ENCODE peak calls at places on chromosomes 16 and 17, in ten cellular contexts. One of them, this sample, is unnamed.

GRCh38 chr17:67266496-67266895 is 21.5 kb upstream of the HELZ start:
- DNase-seq in DND-41: no peak
- DNase-seq in thoracic aorta: no peak
- DNase-seq in ascending aorta: peak; percentile 3
- DNase-seq in prostate gland: no peak
- DNase-seq in GM06990: no peak
- DNase-seq in astrocyte of the cerebellum: no peak
- DNase-seq in cardiac fibroblast: no peak
- DNase-seq in heart left ventricle: no peak
- DNase-seq in AG10803: no peak
- DNase-seq in this sample: no peak

GRCh38 chr17:17484451-17484899 is 7.7 kb downstream of the MED9 start:
- DNase-seq in DND-41: no peak
- DNase-seq in AG10803: no peak
- DNase-seq in ascending aorta: no peak
- DNase-seq in heart left ventricle: no peak
- DNase-seq in cardiac fibroblast: peak; percentile 27
- DNase-seq in astrocyte of the cerebellum: no peak
- DNase-seq in GM06990: no peak
- DNase-seq in prostate gland: no peak
- DNase-seq in thoracic aorta: no peak
- DNase-seq in this sample: peak; percentile 16

GRCh38 chr17:43784628-43785101 is 4.4 kb downstream of the CFAP97D1 start:
- DNase-seq in GM06990: no peak
- DNase-seq in heart left ventricle: no peak
- DNase-seq in DND-41: no peak
- DNase-seq in astrocyte of the cerebellum: no peak
- DNase-seq in cardiac fibroblast: peak; percentile 91
- DNase-seq in ascending aorta: no peak
- DNase-seq in prostate gland: no peak
- DNase-seq in AG10803: peak; percentile 85
- DNase-seq in thoracic aorta: no peak
- DNase-seq in this sample: peak; percentile 57

GRCh38 chr17:43171761-43172487 is 910 bp downstream of the NBR1 start:
- DNase-seq in thoracic aorta: no peak
- DNase-seq in GM06990: peak; percentile 20
- DNase-seq in prostate gland: peak; percentile 48
- DNase-seq in ascending aorta: peak; percentile 70
- DNase-seq in DND-41: peak; percentile 9
- DNase-seq in astrocyte of the cerebellum: peak; percentile 84
- DNase-seq in cardiac fibroblast: peak; percentile 95
- DNase-seq in AG10803: peak; percentile 98
- DNase-seq in heart left ventricle: peak; percentile 47
- DNase-seq in this sample: peak; percentile 87

GRCh38 chr17:75069783-75070182 is 18.0 kb upstream of the SLC16A5 start:
- DNase-seq in astrocyte of the cerebellum: no peak
- DNase-seq in heart left ventricle: no peak
- DNase-seq in thoracic aorta: no peak
- DNase-seq in DND-41: no peak
- DNase-seq in AG10803: peak; percentile 33
- DNase-seq in prostate gland: peak; percentile 31
- DNase-seq in ascending aorta: no peak
- DNase-seq in GM06990: no peak
- DNase-seq in cardiac fibroblast: peak; percentile 40
- DNase-seq in this sample: peak; percentile 56

GRCh38 chr17:28999216-28999615 is 6.6 kb downstream of the SEZ6 start:
- DNase-seq in prostate gland: no peak
- DNase-seq in heart left ventricle: no peak
- DNase-seq in astrocyte of the cerebellum: no peak
- DNase-seq in thoracic aorta: no peak
- DNase-seq in cardiac fibroblast: no peak
- DNase-seq in ascending aorta: no peak
- DNase-seq in AG10803: no peak
- DNase-seq in GM06990: no peak
- DNase-seq in DND-41: no peak
- DNase-seq in this sample: no peak

GRCh38 chr17:68378202-68379149 is 78.8 kb downstream of the WIPI1 start:
- DNase-seq in ascending aorta: peak; percentile 97
- DNase-seq in astrocyte of the cerebellum: peak; percentile 85
- DNase-seq in DND-41: no peak
- DNase-seq in thoracic aorta: peak; percentile 89
- DNase-seq in GM06990: no peak
- DNase-seq in heart left ventricle: peak; percentile 91
- DNase-seq in cardiac fibroblast: peak; percentile 98
- DNase-seq in AG10803: peak; percentile 94
- DNase-seq in prostate gland: peak; percentile 90
- DNase-seq in this sample: peak; percentile 48

GRCh38 chr16:74325331-74325730 is 28.7 kb downstream of the PSMD7 start:
- DNase-seq in ascending aorta: no peak
- DNase-seq in cardiac fibroblast: no peak
- DNase-seq in heart left ventricle: no peak
- DNase-seq in astrocyte of the cerebellum: no peak
- DNase-seq in prostate gland: no peak
- DNase-seq in GM06990: no peak
- DNase-seq in AG10803: no peak
- DNase-seq in thoracic aorta: no peak
- DNase-seq in DND-41: no peak
- DNase-seq in this sample: no peak

GRCh38 chr17:5971969-5972368 is 98.2 kb upstream of the WSCD1 start:
- DNase-seq in heart left ventricle: no peak
- DNase-seq in ascending aorta: no peak
- DNase-seq in thoracic aorta: no peak
- DNase-seq in GM06990: no peak
- DNase-seq in DND-41: no peak
- DNase-seq in AG10803: no peak
- DNase-seq in astrocyte of the cerebellum: no peak
- DNase-seq in cardiac fibroblast: no peak
- DNase-seq in prostate gland: no peak
- DNase-seq in this sample: no peak

GRCh38 chr16:73013974-73014373 is 34.0 kb downstream of the ZFHX3 start:
- DNase-seq in ascending aorta: peak; percentile 35
- DNase-seq in thoracic aorta: no peak
- DNase-seq in AG10803: no peak
- DNase-seq in GM06990: no peak
- DNase-seq in cardiac fibroblast: no peak
- DNase-seq in heart left ventricle: no peak
- DNase-seq in astrocyte of the cerebellum: no peak
- DNase-seq in DND-41: no peak
- DNase-seq in prostate gland: no peak
- DNase-seq in this sample: no peak

GRCh38 chr16:23668225-23668624 is 10.5 kb upstream of the PLK1 start:
- DNase-seq in DND-41: no peak
- DNase-seq in GM06990: no peak
- DNase-seq in heart left ventricle: no peak
- DNase-seq in cardiac fibroblast: no peak
- DNase-seq in prostate gland: no peak
- DNase-seq in thoracic aorta: no peak
- DNase-seq in AG10803: no peak
- DNase-seq in astrocyte of the cerebellum: no peak
- DNase-seq in ascending aorta: no peak
- DNase-seq in this sample: no peak

GRCh38 chr17:60173304-60173807 is 23.6 kb downstream of the CA4 start:
- DNase-seq in heart left ventricle: no peak
- DNase-seq in DND-41: no peak
- DNase-seq in ascending aorta: no peak
- DNase-seq in cardiac fibroblast: peak; percentile 53
- DNase-seq in astrocyte of the cerebellum: no peak
- DNase-seq in AG10803: peak; percentile 40
- DNase-seq in thoracic aorta: no peak
- DNase-seq in GM06990: no peak
- DNase-seq in prostate gland: no peak
- DNase-seq in this sample: no peak

DNA sequence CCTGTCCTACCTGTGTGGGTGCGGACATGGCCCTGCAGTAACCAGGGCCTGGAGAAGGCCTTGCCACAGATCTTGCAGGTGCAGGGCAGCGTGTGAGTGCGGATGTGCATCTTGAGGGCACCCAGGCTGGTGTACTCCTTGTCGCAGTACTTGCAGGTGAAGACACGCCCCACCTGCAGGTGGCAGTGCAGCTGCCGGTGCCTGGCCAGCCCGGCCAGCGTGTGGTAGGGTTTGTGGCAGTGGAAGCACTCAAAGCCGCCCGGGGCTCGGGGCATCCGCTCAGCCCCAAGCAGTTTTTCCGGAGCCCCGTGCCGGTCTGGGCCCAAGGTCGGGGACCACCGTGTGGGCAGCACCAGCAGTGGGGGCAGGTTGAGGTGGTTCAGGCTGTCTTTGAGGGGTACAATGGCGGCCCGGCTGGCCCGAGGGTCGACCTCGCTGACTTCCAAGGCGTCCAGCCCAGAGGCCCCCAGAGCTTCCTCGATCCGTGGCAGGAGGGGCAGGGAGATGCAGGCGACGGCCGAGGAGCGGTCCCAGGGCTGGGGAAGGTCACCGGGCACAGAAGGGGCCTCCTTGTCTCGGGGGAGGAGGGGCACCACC is 5.1 kb downstream of the SNAI3 start:
- DNase-seq in DND-41: no peak
- DNase-seq in GM06990: peak; percentile 80
- DNase-seq in prostate gland: no peak
- DNase-seq in thoracic aorta: no peak
- DNase-seq in AG10803: no peak
- DNase-seq in cardiac fibroblast: no peak
- DNase-seq in heart left ventricle: peak; percentile 16
- DNase-seq in ascending aorta: no peak
- DNase-seq in astrocyte of the cerebellum: no peak
- DNase-seq in this sample: peak; percentile 66
- TF ChIP-seq CTCF in DND-41: peak; percentile 47
- TF ChIP-seq CTCF in GM06990: peak; percentile 90
- TF ChIP-seq CTCF in prostate gland: no peak
- TF ChIP-seq CTCF in thoracic aorta: no peak
- TF ChIP-seq CTCF in AG10803: no peak
- TF ChIP-seq CTCF in cardiac fibroblast: peak; percentile 20
- TF ChIP-seq CTCF in heart left ventricle: no peak
- TF ChIP-seq CTCF in ascending aorta: no peak
- TF ChIP-seq CTCF in astrocyte of the cerebellum: peak; percentile 17
- TF ChIP-seq CTCF in this sample: peak; percentile 65

GRCh38 chr17:82291582-82292250 is 18.2 kb upstream of the CSNK1D start:
- DNase-seq in astrocyte of the cerebellum: no peak
- DNase-seq in AG10803: no peak
- DNase-seq in cardiac fibroblast: no peak
- DNase-seq in ascending aorta: no peak
- DNase-seq in prostate gland: no peak
- DNase-seq in heart left ventricle: no peak
- DNase-seq in thoracic aorta: no peak
- DNase-seq in GM06990: no peak
- DNase-seq in DND-41: no peak
- DNase-seq in this sample: no peak
- H3K4me3 ChIP-seq in astrocyte of the cerebellum: peak overlapping the region; percentile 74
- H3K4me3 ChIP-seq in AG10803: peak overlapping the region; percentile 74
- H3K4me3 ChIP-seq in cardiac fibroblast: peak overlapping the region; percentile 76
- H3K4me3 ChIP-seq in ascending aorta: peak overlapping the region; percentile 97
- H3K4me3 ChIP-seq in prostate gland: peak overlapping the region; percentile 81
- H3K4me3 ChIP-seq in heart left ventricle: peak overlapping the region; percentile 75
- H3K4me3 ChIP-seq in thoracic aorta: peak overlapping the region; percentile 94
- H3K4me3 ChIP-seq in GM06990: peak overlapping the region; percentile 82
- H3K4me3 ChIP-seq in DND-41: peak overlapping the region; percentile 76
- H3K4me3 ChIP-seq in this sample: peak overlapping the region; percentile 71

GRCh38 chr16:88748364-88748763 is 36.7 kb downstream of the PIEZO1 start:
- DNase-seq in prostate gland: no peak
- DNase-seq in heart left ventricle: no peak
- DNase-seq in cardiac fibroblast: no peak
- DNase-seq in thoracic aorta: no peak
- DNase-seq in DND-41: no peak
- DNase-seq in astrocyte of the cerebellum: no peak
- DNase-seq in GM06990: no peak
- DNase-seq in ascending aorta: no peak
- DNase-seq in AG10803: no peak
- DNase-seq in this sample: no peak

GRCh38 chr16:88744839-88745521 is 38.7 kb downstream of the CTU2 start:
- DNase-seq in GM06990: no peak
- DNase-seq in cardiac fibroblast: no peak
- DNase-seq in DND-41: no peak
- DNase-seq in AG10803: no peak
- DNase-seq in heart left ventricle: no peak
- DNase-seq in astrocyte of the cerebellum: no peak
- DNase-seq in prostate gland: no peak
- DNase-seq in ascending aorta: no peak
- DNase-seq in thoracic aorta: no peak
- DNase-seq in this sample: no peak

GRCh38 chr16:88746511-88746910 is 38.5 kb downstream of the PIEZO1 start:
- DNase-seq in DND-41: no peak
- DNase-seq in prostate gland: no peak
- DNase-seq in AG10803: no peak
- DNase-seq in heart left ventricle: no peak
- DNase-seq in cardiac fibroblast: no peak
- DNase-seq in ascending aorta: no peak
- DNase-seq in GM06990: no peak
- DNase-seq in astrocyte of the cerebellum: no peak
- DNase-seq in thoracic aorta: no peak
- DNase-seq in this sample: no peak

GRCh38 chr16:88749358-88749757 is 35.7 kb downstream of the PIEZO1 start:
- DNase-seq in prostate gland: no peak
- DNase-seq in heart left ventricle: no peak
- DNase-seq in astrocyte of the cerebellum: no peak
- DNase-seq in thoracic aorta: no peak
- DNase-seq in DND-41: no peak
- DNase-seq in ascending aorta: no peak
- DNase-seq in AG10803: no peak
- DNase-seq in cardiac fibroblast: no peak
- DNase-seq in GM06990: no peak
- DNase-seq in this sample: no peak

GRCh38 chr16:88747588-88748301 is 37.3 kb downstream of the PIEZO1 start:
- DNase-seq in cardiac fibroblast: peak; percentile 34
- DNase-seq in GM06990: peak; percentile 48
- DNase-seq in heart left ventricle: no peak
- DNase-seq in prostate gland: no peak
- DNase-seq in DND-41: peak; percentile 60
- DNase-seq in astrocyte of the cerebellum: no peak
- DNase-seq in ascending aorta: no peak
- DNase-seq in AG10803: no peak
- DNase-seq in thoracic aorta: no peak
- DNase-seq in this sample: peak; percentile 69
- TF ChIP-seq CTCF in cardiac fibroblast: peak; percentile 20
- TF ChIP-seq CTCF in GM06990: peak; percentile 68
- TF ChIP-seq CTCF in heart left ventricle: no peak
- TF ChIP-seq CTCF in prostate gland: no peak
- TF ChIP-seq CTCF in DND-41: peak; percentile 57
- TF ChIP-seq CTCF in astrocyte of the cerebellum: peak; percentile 24
- TF ChIP-seq CTCF in ascending aorta: no peak
- TF ChIP-seq CTCF in AG10803: peak; percentile 27
- TF ChIP-seq CTCF in thoracic aorta: no peak
- TF ChIP-seq CTCF in this sample: peak; percentile 46

DNA sequence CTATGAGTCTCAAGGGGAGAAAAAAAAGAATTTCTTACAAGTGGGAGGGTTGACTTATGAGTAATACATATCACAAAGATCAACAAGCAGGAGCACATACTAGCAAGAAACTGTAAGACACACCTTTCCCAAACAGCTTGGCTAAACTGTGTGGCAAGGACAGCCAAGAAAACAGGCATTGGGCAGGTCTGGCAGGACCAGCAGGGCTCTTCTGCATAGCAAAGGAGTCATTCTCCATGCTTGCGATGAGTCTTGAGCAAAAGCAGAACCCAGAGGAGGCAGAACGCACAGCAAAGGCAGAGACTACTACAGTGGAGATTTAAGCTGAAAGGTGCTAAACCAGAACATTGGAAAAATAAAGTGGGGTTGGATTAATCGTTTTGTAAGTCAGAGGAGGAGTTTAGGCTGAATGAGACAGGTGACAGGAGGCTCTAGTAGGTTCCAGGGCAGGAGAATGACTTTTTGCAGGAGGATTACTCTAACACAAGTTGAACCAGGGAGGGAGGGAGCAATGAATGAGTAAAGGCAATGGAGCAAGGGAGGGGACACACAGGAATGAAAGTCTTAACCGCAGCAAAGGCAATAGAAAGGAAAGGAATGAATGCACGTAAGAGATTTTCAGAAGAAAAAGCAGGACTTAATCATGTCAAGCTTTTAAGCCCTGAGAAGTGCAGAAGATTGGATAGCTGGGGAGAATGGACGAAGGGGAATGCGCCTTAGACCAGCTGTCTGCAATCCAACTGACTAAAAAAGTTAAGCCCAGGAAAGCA is 2.7 kb downstream of the N4BP1 start:
- DNase-seq in heart left ventricle: no peak
- DNase-seq in AG10803: peak; percentile 79
- DNase-seq in prostate gland: peak; percentile 86
- DNase-seq in astrocyte of the cerebellum: no peak
- DNase-seq in GM06990: no peak
- DNase-seq in ascending aorta: no peak
- DNase-seq in cardiac fibroblast: peak; percentile 60
- DNase-seq in thoracic aorta: no peak
- DNase-seq in DND-41: no peak
- DNase-seq in this sample: peak; percentile 99
- H3K4me3 ChIP-seq in heart left ventricle: peak overlapping the region; percentile 83
- H3K4me3 ChIP-seq in AG10803: peak overlapping the region; percentile 24
- H3K4me3 ChIP-seq in prostate gland: no peak overlapping the region
- H3K4me3 ChIP-seq in astrocyte of the cerebellum: no peak overlapping the region
- H3K4me3 ChIP-seq in GM06990: peak overlapping the region; percentile 1
- H3K4me3 ChIP-seq in ascending aorta: peak overlapping the region; percentile 99
- H3K4me3 ChIP-seq in cardiac fibroblast: no peak overlapping the region
- H3K4me3 ChIP-seq in thoracic aorta: peak overlapping the region; percentile 85
- H3K4me3 ChIP-seq in DND-41: peak overlapping the region; percentile 95
- H3K4me3 ChIP-seq in this sample: peak overlapping the region; percentile 80

This sample was measured in epithelial cell of esophagus.